ENCODE peak calls at places on chromosomes 4 and X, in nine cellular contexts. I is tibial artery; F is effector memory CD4-positive, alpha-beta T cell; A is fibroblast of lung; K is endothelial cell of umbilical vein; U is lung; G is small intestine; T is heart right ventricle; E is tibial nerve. O is an unnamed sample.

GRCh38 chr4:127309360-127310095 is 323.2 kb upstream of the INTU start:
- DNase-seq in I (no peak), F (no peak), A (peak; percentile 91), K (no peak), U (no peak), G (no peak), T (no peak), E (peak; percentile 9), O (no peak)

GRCh38 chr4:147831452-147832192 is 99.7 kb downstream of the ARHGAP10 start:
- DNase-seq in I (peak; percentile 73), F (no peak), A (peak; percentile 78), K (peak; percentile 88), U (peak; percentile 40), G (peak; percentile 20), T (peak; percentile 29), E (peak; percentile 67), O (no peak)

GRCh38 chrX:18725316-18725943 is 18.0 kb downstream of the PPEF1 start:
- DNase-seq in I (no peak), F (no peak), A (no peak), K (no peak), U (no peak), G (no peak), T (no peak), E (no peak), O (peak; percentile 47)

GRCh38 chrX:56728321-56728720 is 722 bp upstream of the NBDY start:
- DNase-seq in I (no peak), F (no peak), A (peak; percentile 34), K (no peak), U (no peak), G (no peak), T (no peak), E (no peak), O (no peak)

GRCh38 chr4:138507527-138507926 is 265.4 kb upstream of the SLC7A11 start:
- DNase-seq in I (no peak), F (no peak), A (peak; percentile 33), K (no peak), U (no peak), G (no peak), T (no peak), E (no peak), O (no peak)

GRCh38 chr4:182015893-182016292 is 227.3 kb upstream of the TENM3 start:
- DNase-seq in I (no peak), F (no peak), A (peak; percentile 7), K (no peak), U (no peak), G (no peak), T (no peak), E (no peak), O (no peak)

GRCh38 chr4:133188433-133189175 is 39.5 kb downstream of the PCDH10 start:
- DNase-seq in I (no peak), F (no peak), A (no peak), K (no peak), U (no peak), G (no peak), T (no peak), E (no peak), O (no peak)

GRCh38 chr4:162523171-162523570 is 359.4 kb upstream of the FSTL5 start:
- DNase-seq in I (no peak), F (no peak), A (no peak), K (no peak), U (no peak), G (no peak), T (no peak), E (no peak), O (no peak)

GRCh38 chrX:153952373-153953026 is 8.1 kb upstream of the RENBP start:
- DNase-seq in I (no peak), F (no peak), A (no peak), K (no peak), U (no peak), G (no peak), T (no peak), E (no peak), O (no peak)

GRCh38 chr4:127780598-127780997 is 1.5 kb upstream of the HSPA4L start:
- DNase-seq in I (no peak), F (no peak), A (no peak), K (no peak), U (no peak), G (no peak), T (no peak), E (no peak), O (no peak)

GRCh38 chr4:153481474-153481873 is 15.3 kb downstream of the TMEM131L start:
- DNase-seq in I (no peak), F (no peak), A (no peak), K (no peak), U (no peak), G (no peak), T (no peak), E (no peak), O (no peak)

GRCh38 chr4:93827272-93827947 is 1.1 kb upstream of the ATOH1 start:
- DNase-seq in I (no peak), F (no peak), A (no peak), K (no peak), U (no peak), G (peak; percentile 62), T (no peak), E (no peak), O (peak; percentile 87)

GRCh38 chr4:186666252-186666651 is 57.4 kb downstream of the FAT1 start:
- DNase-seq in I (no peak), F (no peak), A (peak; percentile 29), K (no peak), U (no peak), G (peak; percentile 76), T (no peak), E (no peak), O (no peak)

GRCh38 chr4:33063238-33063637 is 2343.1 kb downstream of the PCDH7 start:
- DNase-seq in I (no peak), F (no peak), A (peak; percentile 51), K (no peak), U (no peak), G (no peak), T (no peak), E (no peak), O (no peak)

GRCh38 chrX:41022579-41022978 is 62.7 kb upstream of the USP9X start:
- DNase-seq in I (no peak), F (no peak), A (peak; percentile 39), K (no peak), U (no peak), G (peak; percentile 72), T (no peak), E (no peak), O (no peak)

GRCh38 chr4:89158884-89159503 is 47.7 kb downstream of the TIGD2 start:
- DNase-seq in I (no peak), F (no peak), A (peak; percentile 75), K (peak; percentile 77), U (no peak), G (peak; percentile 56), T (no peak), E (peak; percentile 9), O (no peak)

GRCh38 chrX:11381464-11381863 is 88.3 kb downstream of the AMELX start:
- DNase-seq in I (peak; percentile 65), F (no peak), A (peak; percentile 75), K (peak; percentile 74), U (no peak), G (peak; percentile 42), T (peak; percentile 40), E (peak; percentile 59), O (peak; percentile 50)

GRCh38 chrX:28124416-28124815 is 143.2 kb upstream of the DCAF8L1 start:
- DNase-seq in I (no peak), F (no peak), A (no peak), K (no peak), U (no peak), G (no peak), T (no peak), E (no peak), O (no peak)

DNA sequence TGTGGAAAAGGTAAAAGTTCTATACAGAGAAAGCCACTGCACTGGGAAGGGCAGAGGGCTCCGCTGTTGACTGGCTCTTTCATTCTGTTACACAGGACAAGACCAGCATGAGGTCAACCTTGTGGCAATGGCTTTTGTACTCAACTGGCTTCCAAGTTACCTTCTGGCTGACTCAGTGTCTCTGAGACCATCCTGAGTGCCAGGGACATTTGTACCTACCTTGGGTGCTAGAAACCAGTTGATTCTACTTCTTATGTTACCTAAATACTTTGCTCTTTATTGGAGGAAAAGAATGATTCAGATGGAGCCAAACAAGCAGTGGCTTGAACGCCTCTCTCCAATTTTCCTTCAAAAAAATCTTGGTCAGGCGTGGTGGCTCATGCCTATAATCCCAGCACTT is 123.2 kb downstream of the RBM47 start:
- DNase-seq in I (no peak), F (no peak), A (no peak), K (no peak), U (no peak), G (no peak), T (no peak), E (no peak), O (no peak)
- H3K4me1 ChIP-seq in I (no peaks in the 10 kb centered on the region), F (no peaks in the 10 kb centered on the region), A (no peaks in the 10 kb centered on the region), K (no peaks in the 10 kb centered on the region), U (peaks cover 3% of the 10 kb centered on the region), G (no peaks in the 10 kb centered on the region), T (no peaks in the 10 kb centered on the region), E (no peaks in the 10 kb centered on the region), O (no peaks in the 10 kb centered on the region)

DNA sequence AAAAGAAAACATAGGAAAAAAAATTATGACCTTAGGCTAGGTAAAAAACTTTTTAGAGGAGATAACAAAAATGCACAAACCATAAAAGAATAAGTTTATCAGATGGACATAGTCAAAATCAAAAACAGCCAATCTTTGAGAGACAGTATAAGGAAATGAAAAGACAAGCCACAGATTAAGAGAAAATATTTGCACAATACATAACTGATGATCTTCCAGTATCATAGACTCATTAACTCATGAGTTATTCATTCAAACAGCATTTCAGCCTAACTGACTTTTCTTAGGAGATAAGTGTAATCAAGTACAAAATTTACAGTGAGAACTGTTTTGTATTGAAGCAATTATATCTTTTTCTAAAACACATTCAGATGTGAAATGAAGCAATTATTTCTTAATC is 183.8 kb downstream of the FBXO8 start:
- DNase-seq in I (no peak), F (no peak), A (no peak), K (no peak), U (no peak), G (no peak), T (no peak), E (no peak), O (no peak)
- H3K27ac ChIP-seq in I (no peak overlapping the region), F (no peak overlapping the region), A (no peak overlapping the region), K (no peak overlapping the region), U (no peak overlapping the region), G (no peak overlapping the region), T (no peak overlapping the region), E (no peak overlapping the region), O (no peak overlapping the region)

GRCh38 chrX:66017659-66018170 is 22.2 kb downstream of the VSIG4 start:
- DNase-seq in I (no peak), F (no peak), A (no peak), K (no peak), U (no peak), G (no peak), T (no peak), E (no peak), O (no peak)
- H3K4me1 ChIP-seq in I (no peaks in the 10 kb centered on the region), F (peaks cover 38% of the 10 kb centered on the region), A (no peaks in the 10 kb centered on the region), K (no peaks in the 10 kb centered on the region), U (no peaks in the 10 kb centered on the region), G (no peaks in the 10 kb centered on the region), T (no peaks in the 10 kb centered on the region), E (no peaks in the 10 kb centered on the region), O (no peaks in the 10 kb centered on the region)

GRCh38 chrX:38458071-38458470 is 103.3 kb upstream of the TSPAN7 start:
- DNase-seq in I (no peak), F (no peak), A (no peak), K (no peak), U (no peak), G (peak; percentile 17), T (no peak), E (no peak), O (no peak)

GRCh38 chrX:38465686-38466085 is 95.7 kb upstream of the TSPAN7 start:
- DNase-seq in I (no peak), F (no peak), A (no peak), K (no peak), U (no peak), G (no peak), T (no peak), E (no peak), O (no peak)

GRCh38 chrX:38462257-38462656 is 99.1 kb upstream of the TSPAN7 start:
- DNase-seq in I (no peak), F (no peak), A (no peak), K (no peak), U (no peak), G (no peak), T (no peak), E (no peak), O (no peak)
- H3K27ac ChIP-seq in I (no peak overlapping the region), F (no peak overlapping the region), A (no peak overlapping the region), K (no peak overlapping the region), U (no peak overlapping the region), G (no peak overlapping the region), T (no peak overlapping the region), E (no peak overlapping the region), O (no peak overlapping the region)

O was measured in endodermal cell.